ENCODE peak calls at places on chromosomes 5 and 9, in four cellular contexts. I is endothelial cell of umbilical vein, H is RWPE2, V is gastrocnemius medialis. F is an unnamed sample.

GRCh38 chr5:60779431-60779830 is 64.6 kb downstream of the ELOVL7 start:
- DNase-seq in V (no peak), H (no peak), I (no peak), F (no peak)

GRCh38 chr5:169637856-169638190 is 748 bp downstream of the DOCK2 start:
- DNase-seq in V (no peak), H (no peak), I (no peak), F (no peak)

GRCh38 chr9:90645721-90646120 is 3.1 kb upstream of the DIRAS2 start:
- DNase-seq in H (no peak), I (no peak), V (no peak), F (no peak)

GRCh38 chr9:95874989-95875304 is 544 bp upstream of the ERCC6L2 start:
- DNase-seq in I (no peak), H (no peak), V (peak; percentile 38), F (peak; percentile 80)

GRCh38 chr9:110546411-110546871 is 33.1 kb downstream of the SVEP1 start:
- DNase-seq in I (no peak), H (no peak), V (peak; percentile 14), F (no peak)

GRCh38 chr5:68406767-68407232 is 191.2 kb downstream of the PIK3R1 start:
- DNase-seq in V (no peak), I (no peak), H (no peak), F (no peak)

GRCh38 chr9:132755096-132755495 is 84.8 kb downstream of the GTF3C4 start:
- DNase-seq in V (no peak), H (no peak), I (no peak), F (no peak)

GRCh38 chr9:115118471-115119156 is 657 bp upstream of the TNC start:
- DNase-seq in V (peak; percentile 19), I (peak; percentile 24), H (peak; percentile 89), F (peak; percentile 47)

GRCh38 chr9:32706004-32706749 is 70.7 kb upstream of the TAF1L start:
- DNase-seq in I (no peak), V (no peak), H (no peak), F (no peak)

GRCh38 chr9:32701321-32702022 is 66.0 kb upstream of the TAF1L start:
- DNase-seq in I (no peak), H (no peak), V (no peak), F (no peak)

GRCh38 chr9:32705059-32705458 is 69.6 kb upstream of the TAF1L start:
- DNase-seq in V (no peak), I (no peak), H (no peak), F (no peak)

GRCh38 chr9:32704343-32704742 is 68.9 kb upstream of the TAF1L start:
- DNase-seq in I (no peak), H (no peak), V (no peak), F (no peak)

DNA sequence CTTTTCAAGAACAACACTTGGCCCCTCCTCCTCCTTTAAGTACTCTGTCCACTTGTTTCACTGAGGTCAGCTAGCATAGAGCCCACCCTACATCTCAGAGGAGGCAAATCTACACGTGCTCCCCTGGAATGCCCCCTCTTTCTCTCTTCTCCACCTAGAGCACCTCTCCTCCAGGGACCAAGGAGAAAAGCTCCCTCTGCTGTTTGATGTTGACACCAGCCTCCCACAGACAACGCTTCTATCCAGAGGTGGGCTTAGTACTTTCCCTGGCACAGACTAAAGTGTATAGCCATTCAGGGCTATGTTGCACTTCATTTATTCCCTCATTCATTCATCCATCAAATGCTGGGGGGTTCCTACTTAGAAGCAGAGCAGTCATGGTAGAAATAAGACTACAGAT is 68.2 kb upstream of the TAF1L start:
- DNase-seq in V (no peak), H (no peak), I (peak; percentile 9), F (no peak)
- TF ChIP-seq CTCF in V (no peak), H (peak; percentile 22), I (no peak), F (no peak)

GRCh38 chr9:137818286-137818685 is 59.3 kb upstream of the CACNA1B start:
- DNase-seq in I (no peak), H (no peak), V (peak; percentile 0), F (no peak)
- H3K36me3 ChIP-seq in I (peaks cover 5% of the 10 kb centered on the region), H (peaks cover 40% of the 10 kb centered on the region), V (no peaks in the 10 kb centered on the region), F (peaks cover 78% of the 10 kb centered on the region)

GRCh38 chr9:97478301-97478981 is 23.0 kb upstream of the TMOD1 start:
- DNase-seq in H (no peak), I (no peak), V (no peak), F (no peak)
- H3K27ac ChIP-seq in H (no peak overlapping the region), I (no peak overlapping the region), V (no peak overlapping the region), F (no peak overlapping the region)

GRCh38 chr5:145981612-145982571 is 45.5 kb downstream of the SH3RF2 start:
- DNase-seq in V (no peak), I (no peak), H (no peak), F (no peak)

GRCh38 chr5:145982572-145983314 is 46.4 kb downstream of the SH3RF2 start:
- DNase-seq in H (no peak), I (no peak), V (no peak), F (no peak)

GRCh38 chr5:145980257-145980656 is 43.9 kb downstream of the SH3RF2 start:
- DNase-seq in H (no peak), V (no peak), I (no peak), F (no peak)

GRCh38 chr5:145979270-145980223 is 43.2 kb downstream of the SH3RF2 start:
- DNase-seq in H (no peak), V (no peak), I (no peak), F (no peak)

DNA sequence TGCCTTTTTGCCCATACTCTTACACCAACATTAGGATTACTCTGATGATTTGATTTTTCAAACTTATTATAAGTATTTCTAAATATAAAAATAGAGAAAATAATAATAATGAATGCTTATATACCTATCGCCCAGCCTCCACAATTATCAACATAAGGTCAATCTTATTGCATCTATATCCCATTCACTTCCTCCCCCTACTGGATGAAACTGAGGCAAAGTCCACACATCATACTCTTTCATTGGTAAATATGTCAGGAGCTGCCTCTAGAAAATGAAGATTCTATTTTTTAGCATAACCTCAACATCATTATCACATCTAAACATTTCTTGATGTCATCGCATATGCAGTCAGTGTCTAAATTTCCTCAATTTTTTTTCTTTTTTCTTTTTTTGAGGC is 44.3 kb downstream of the SH3RF2 start:
- DNase-seq in H (no peak), V (no peak), I (no peak), F (no peak)
- TF ChIP-seq CTCF in H (peak; percentile 45), V (no peak), I (no peak), F (peak; percentile 8)

GRCh38 chr5:132207783-132208182 is 19.9 kb downstream of the P4HA2 start:
- DNase-seq in V (no peak), H (peak; percentile 22), I (no peak), F (no peak)

GRCh38 chr5:132210944-132211343 is 16.7 kb downstream of the P4HA2 start:
- DNase-seq in I (no peak), V (no peak), H (peak; percentile 12), F (no peak)

GRCh38 chr5:132209131-132209530 is 18.5 kb downstream of the P4HA2 start:
- DNase-seq in V (no peak), I (no peak), H (peak; percentile 28), F (no peak)

GRCh38 chr5:132211787-132212186 is 15.9 kb downstream of the P4HA2 start:
- DNase-seq in I (no peak), H (peak; percentile 7), V (no peak), F (no peak)

DNA sequence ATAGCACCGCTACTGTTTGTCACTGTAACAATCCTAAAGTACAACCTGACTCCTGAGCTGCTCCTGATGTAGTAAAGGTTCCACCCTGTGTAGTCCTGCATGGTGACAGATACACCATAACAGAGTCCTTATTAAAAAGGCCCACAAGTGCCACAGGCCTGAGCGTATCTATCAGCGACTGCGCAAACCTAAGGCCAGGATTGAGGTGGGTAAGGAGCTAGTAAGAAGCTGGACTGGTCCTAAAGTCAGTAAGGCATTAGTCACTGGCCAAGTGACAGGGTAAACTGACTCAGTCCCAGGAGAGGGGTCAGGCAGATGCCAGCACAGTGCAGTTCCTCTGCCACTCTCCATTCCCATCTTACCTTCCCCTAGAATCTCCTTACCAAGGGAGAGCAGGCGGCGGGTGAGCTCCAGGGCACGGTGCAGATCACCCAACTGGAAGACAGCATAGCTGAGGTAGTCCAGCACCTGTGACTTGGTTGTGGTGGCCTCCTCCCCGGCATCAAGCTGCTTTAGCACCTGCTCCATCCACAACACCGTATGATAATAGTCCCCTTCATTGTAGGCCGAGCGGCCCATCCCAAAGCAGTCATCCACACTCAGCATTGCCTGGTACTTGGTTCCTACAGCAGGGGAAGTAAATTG is 17.6 kb downstream of the P4HA2 start:
- DNase-seq in H (peak; percentile 56), V (no peak), I (no peak), F (no peak)
- H3K36me3 ChIP-seq in H (peaks cover 94% of the 10 kb centered on the region), V (no peaks in the 10 kb centered on the region), I (peaks cover 14% of the 10 kb centered on the region), F (no peaks in the 10 kb centered on the region)

GRCh38 chr5:172280937-172281336 is 2.6 kb downstream of the UBTD2 start:
- DNase-seq in I (no peak), H (no peak), V (no peak), F (no peak)
- H3K27ac ChIP-seq in I (no peak overlapping the region), H (peak overlapping the region; percentile 71), V (no peak overlapping the region), F (peak overlapping the region; percentile 4)

GRCh38 chr5:989961-990530 is 18.6 kb upstream of the NKD2 start:
- DNase-seq in H (no peak), V (peak; percentile 63), I (peak; percentile 62), F (peak; percentile 85)
- TF ChIP-seq CTCF in H (peak; percentile 22), V (peak; percentile 32), I (peak; percentile 5), F (peak; percentile 47)

GRCh38 chr5:134566181-134566740 is 40.8 kb downstream of the JADE2 start:
- DNase-seq in I (no peak), V (no peak), H (no peak), F (no peak)
- H3K36me3 ChIP-seq in I (no peaks in the 10 kb centered on the region), V (no peaks in the 10 kb centered on the region), H (peaks cover 93% of the 10 kb centered on the region), F (peaks cover 63% of the 10 kb centered on the region)